ENCODE peak calls at places on chromosomes 16 and 17, in eight cellular contexts. X is stimulated activated CD8-positive, alpha-beta memory T cell treated with anti-CD3 and anti-CD28 coated beads, Interleukin-4, amount 100 ng/mL, for 24 hours; R is NCI-H1092 treated with DMSO at 0.1 percent for 48 hours; J is glomerular endothelial cell; A is Caco-2; V is GM03348; H is HTR-8/SVneo; P is OCI-LY7. U is an unnamed sample.

GRCh38 chr17:42060231-42060630 is 9.8 kb upstream of the C17orf113 start:
- DNase-seq in X (no peak), A (no peak), V (no peak), P (no peak), R (no peak), J (no peak), H (no peak), U (no peak)

GRCh38 chr17:60969500-60970037 is 291.9 kb downstream of the BCAS3 start:
- DNase-seq in A (no peak), H (no peak), P (no peak), R (no peak), J (no peak), X (no peak), V (no peak), U (no peak)

GRCh38 chr17:64147110-64148016 is 17.4 kb upstream of the ERN1 start:
- DNase-seq in H (no peak), R (no peak), V (no peak), J (no peak), P (peak), X (no peak), A (peak), U (peak)

GRCh38 chr16:15450624-15451023 is 16.2 kb downstream of the BMERB1 start:
- DNase-seq in V (peak), J (no peak), R (no peak), P (no peak), H (no peak), A (no peak), X (no peak), U (no peak)

GRCh38 chr17:32814837-32815236 is 62.1 kb downstream of the MYO1D start:
- DNase-seq in P (no peak), A (no peak), H (no peak), V (no peak), J (no peak), R (no peak), X (no peak), U (no peak)

GRCh38 chr17:10266477-10266876 is 68.1 kb upstream of the GAS7 start:
- DNase-seq in X (no peak), J (no peak), A (no peak), H (no peak), R (no peak), P (no peak), V (no peak), U (no peak)

GRCh38 chr16:86628614-86629013 is 50.3 kb downstream of the FOXL1 start:
- DNase-seq in V (no peak), H (no peak), A (no peak), J (no peak), P (no peak), X (no peak), R (no peak), U (no peak)

GRCh38 chr16:50917941-50918340 is 176.1 kb downstream of the CYLD start:
- DNase-seq in R (no peak), V (no peak), J (no peak), P (no peak), A (no peak), H (no peak), X (no peak), U (no peak)

GRCh38 chr17:61289408-61290385 is 109.9 kb upstream of the TBX2 start:
- DNase-seq in P (no peak), J (no peak), A (no peak), H (no peak), R (no peak), V (no peak), X (no peak), U (no peak)

GRCh38 chr16:1678500-1679098 is 520 bp downstream of the JPT2 start:
- DNase-seq in P (peak), R (peak), J (no peak), H (no peak), A (no peak), V (no peak), X (peak), U (peak)

GRCh38 chr16:20611975-20612471 is 35.9 kb upstream of the ACSM2B start:
- DNase-seq in A (no peak), X (no peak), J (no peak), R (peak), H (no peak), V (no peak), P (no peak), U (no peak)

GRCh38 chr16:87274808-87275207 is 42.4 kb downstream of the C16orf95 start:
- DNase-seq in J (no peak), X (no peak), V (no peak), P (no peak), A (no peak), R (no peak), H (no peak), U (no peak)

GRCh38 chr17:53796642-53797041 is 26.1 kb upstream of the KIF2B start:
- DNase-seq in H (no peak), P (no peak), V (no peak), R (no peak), X (no peak), A (no peak), J (no peak), U (no peak)

GRCh38 chr17:38453951-38454421 is 25.7 kb downstream of the ARHGAP23 start:
- DNase-seq in R (no peak), V (peak), J (no peak), A (no peak), H (peak), X (no peak), P (no peak), U (peak)

GRCh38 chr16:680967-681745 is 946 bp downstream of the STUB1 start:
- DNase-seq in P (peak), H (no peak), V (peak), X (no peak), R (no peak), J (no peak), A (no peak), U (peak)

GRCh38 chr17:47615766-47616424 is 33.8 kb upstream of the KPNB1 start:
- DNase-seq in P (peak), J (no peak), H (peak), A (no peak), R (peak), V (peak), X (no peak), U (peak)

GRCh38 chr17:28147026-28147425 is 104.5 kb downstream of the NLK start:
- DNase-seq in V (no peak), H (no peak), J (no peak), R (peak), A (no peak), P (no peak), X (no peak), U (peak)

GRCh38 chr17:28725660-28726395 is at the start of gene TLCD1:
- DNase-seq in X (no peak), V (peak), J (no peak), A (peak), P (peak), H (peak), R (peak), U (peak)

GRCh38 chr17:58706351-58707140 is 14.1 kb downstream of the RAD51C start:
- DNase-seq in P (no peak), R (no peak), X (no peak), V (no peak), H (no peak), J (no peak), A (no peak), U (no peak)

GRCh38 chr16:48102083-48103008 is 53.4 kb downstream of the ABCC12 start:
- DNase-seq in P (no peak), R (peak), A (no peak), J (no peak), H (no peak), X (no peak), V (no peak), U (no peak)

GRCh38 chr16:55499951-55500350 is 8.9 kb upstream of the LPCAT2 start:
- DNase-seq in A (no peak), H (peak), X (no peak), P (no peak), R (no peak), J (peak), V (peak), U (peak)

GRCh38 chr16:54817432-54817831 is 113.2 kb upstream of the IRX5 start:
- DNase-seq in P (peak), R (peak), H (no peak), V (peak), A (no peak), J (no peak), X (no peak), U (peak)

GRCh38 chr16:49407873-49408565 is 34.4 kb downstream of the C16orf78 start:
- DNase-seq in H (peak), R (peak), X (peak), A (peak), P (peak), J (peak), V (peak), U (peak)

GRCh38 chr17:61404702-61405046 is 5.0 kb downstream of the TBX2 start:
- DNase-seq in V (no peak), J (no peak), R (no peak), H (no peak), A (no peak), X (no peak), P (no peak), U (no peak)

GRCh38 chr17:29124135-29124930 is 55.9 kb downstream of the MYO18A start:
- DNase-seq in R (peak), H (peak), V (peak), A (peak), P (peak), X (no peak), J (no peak), U (peak)

GRCh38 chr17:78538033-78538776 is 39.0 kb downstream of the DNAH17 start:
- DNase-seq in X (no peak), A (no peak), J (no peak), R (no peak), H (no peak), P (no peak), V (no peak), U (no peak)

GRCh38 chr17:2701996-2702741 is 9.4 kb downstream of the CLUH start:
- DNase-seq in V (no peak), P (no peak), J (no peak), R (no peak), A (peak), H (no peak), X (no peak), U (no peak)

GRCh38 chr17:58121925-58122324 is 26.3 kb upstream of the OR4D1 start:
- DNase-seq in H (peak), J (no peak), A (peak), V (peak), R (no peak), X (no peak), P (peak), U (peak)

GRCh38 chr16:57502048-57502775 is 15.9 kb upstream of the DOK4 start:
- DNase-seq in J (no peak), P (no peak), X (no peak), H (no peak), A (no peak), R (peak), V (no peak), U (no peak)

GRCh38 chr17:56478836-56479447 is 114.6 kb upstream of the NOG start:
- DNase-seq in V (peak), X (no peak), P (peak), J (no peak), A (no peak), H (peak), R (peak), U (peak)

GRCh38 chr17:47801906-47802305 is 19.7 kb downstream of the OSBPL7 start:
- DNase-seq in P (no peak), J (no peak), A (peak), V (no peak), X (no peak), H (no peak), R (no peak), U (no peak)

GRCh38 chr17:43210576-43210975 is 1.1 kb upstream of the TMEM106A start:
- DNase-seq in R (no peak), H (no peak), J (no peak), V (no peak), P (no peak), X (no peak), A (no peak), U (no peak)

GRCh38 chr16:78235168-78235800 is 135.8 kb downstream of the WWOX start:
- DNase-seq in J (no peak), X (peak), R (peak), V (peak), H (peak), P (peak), A (peak), U (peak)

GRCh38 chr17:56978441-56979090 is 635 bp downstream of the SCPEP1 start:
- DNase-seq in P (peak), J (no peak), R (peak), H (no peak), A (no peak), X (no peak), V (no peak), U (peak)

GRCh38 chr17:19672009-19672837 is 23.7 kb downstream of the ALDH3A2 start:
- DNase-seq in V (peak), A (peak), H (no peak), P (no peak), J (no peak), X (no peak), R (no peak), U (peak)

GRCh38 chr16:86946396-86946795 is 368.0 kb downstream of the FOXL1 start:
- DNase-seq in H (peak), X (no peak), J (no peak), R (no peak), P (no peak), V (peak), A (peak), U (peak)

GRCh38 chr16:87240211-87241134 is 76.7 kb downstream of the C16orf95 start:
- DNase-seq in P (no peak), J (no peak), X (no peak), H (peak), A (no peak), R (no peak), V (peak), U (peak)